ENCODE peak calls at places on chromosomes 5 and 9, in eight cellular contexts. E, X, D, V, W, N, I and M are unnamed samples.
A peak's percentile ranks its signal among the peaks of the same experiment; 100 is the strongest.

GRCh38 chr5:127564002-127564769 is 46.7 kb downstream of the PRRC1 start:
- DNase-seq in W (no peak), N (peak; percentile 89), X (peak; percentile 7), V (no peak), I (peak; percentile 52), D (peak; percentile 67), E (peak; percentile 18), M (no peak)

GRCh38 chr5:179438041-179438441 is 92.8 kb upstream of the ADAMTS2 start:
- DNase-seq in I (no peak), W (peak; percentile 58), V (no peak), D (no peak), N (no peak), X (no peak), E (no peak), M (no peak)

GRCh38 chr5:113039229-113039628 is 62.6 kb downstream of the DCP2 start:
- DNase-seq in W (no peak), X (no peak), D (no peak), E (no peak), N (no peak), I (no peak), V (no peak), M (no peak)

GRCh38 chr5:148910216-148910615 is 83.8 kb downstream of the ADRB2 start:
- DNase-seq in X (no peak), E (no peak), V (no peak), W (no peak), N (no peak), I (no peak), D (no peak), M (no peak)

GRCh38 chr9:122263699-122264349 is 816 bp downstream of the RBM18 start:
- DNase-seq in X (no peak), W (no peak), E (no peak), D (peak; percentile 51), N (no peak), I (no peak), V (no peak), M (no peak)

GRCh38 chr9:109437286-109437685 is 60.8 kb downstream of the PTPN3 start:
- DNase-seq in E (no peak), N (no peak), W (no peak), X (no peak), D (no peak), I (no peak), V (no peak), M (no peak)

GRCh38 chr5:142798099-142798768 is 28.1 kb downstream of the ARHGAP26 start:
- DNase-seq in D (peak; percentile 66), I (no peak), W (no peak), E (no peak), V (no peak), X (no peak), N (no peak), M (peak; percentile 92)

GRCh38 chr9:68694125-68694524 is 10.9 kb upstream of the PIP5K1B start:
- DNase-seq in X (no peak), W (no peak), D (no peak), I (no peak), N (no peak), E (no peak), V (no peak), M (no peak)

GRCh38 chr5:157485811-157486739 is 26.1 kb downstream of the NIPAL4 start:
- DNase-seq in V (no peak), E (no peak), D (peak; percentile 71), W (no peak), N (no peak), I (no peak), X (no peak), M (no peak)

GRCh38 chr9:134040831-134041648 is 15.8 kb downstream of the BRD3OS start:
- DNase-seq in N (no peak), X (no peak), D (no peak), E (no peak), W (peak; percentile 32), V (no peak), I (no peak), M (no peak)

GRCh38 chr9:112050544-112051475 is 124.3 kb downstream of the SUSD1 start:
- DNase-seq in D (no peak), E (peak; percentile 92), V (peak; percentile 93), W (peak; percentile 45), N (peak; percentile 89), X (no peak), I (no peak), M (no peak)

GRCh38 chr5:1550287-1551076 is 26.7 kb upstream of the LPCAT1 start:
- DNase-seq in D (no peak), X (no peak), N (no peak), E (no peak), I (no peak), V (no peak), W (no peak), M (no peak)

GRCh38 chr5:170451764-170452365 is 52.0 kb upstream of the KCNIP1 start:
- DNase-seq in E (no peak), V (no peak), X (no peak), N (peak; percentile 95), W (no peak), I (no peak), D (no peak), M (peak; percentile 84)

GRCh38 chr5:137217599-137218200 is 281.4 kb downstream of the SPOCK1 start:
- DNase-seq in X (no peak), V (no peak), E (no peak), N (peak; percentile 37), I (no peak), W (no peak), D (no peak), M (no peak)

GRCh38 chr9:90803860-90804593 is 2.4 kb downstream of the SYK start:
- DNase-seq in W (no peak), X (no peak), E (no peak), N (no peak), I (peak; percentile 35), D (no peak), V (no peak), M (no peak)

GRCh38 chr9:70137577-70137976 is 93.9 kb downstream of the MAMDC2 start:
- DNase-seq in E (no peak), V (no peak), W (no peak), D (no peak), X (no peak), I (no peak), N (no peak), M (no peak)